ENCODE peak calls at places on chromosomes 11 and 22, in four cellular contexts. O is activated naive CD8-positive, alpha-beta T cell treated with anti-CD3 and anti-CD28 coated beads for 36 hours; L is lower leg skin; H is GM03348. I is an unnamed sample.

GRCh38 chr11:131486100-131486499 is 115.7 kb downstream of the NTM start:
- DNase-seq in O (no peak), L (no peak), H (no peak), I (peak; percentile 40)

GRCh38 chr22:45240810-45241631 is at the start of gene KIAA0930:
- DNase-seq in O (peak; percentile 75), L (peak; percentile 72), H (peak; percentile 99), I (peak; percentile 98)

GRCh38 chr11:74325649-74326645 is 14.5 kb upstream of the P4HA3 start:
- DNase-seq in O (no peak), L (peak; percentile 89), H (peak; percentile 82), I (peak; percentile 90)

GRCh38 chr22:49546811-49547585 is 280.7 kb downstream of the BRD1 start:
- DNase-seq in O (no peak), L (no peak), H (no peak), I (no peak)

GRCh38 chr11:123405123-123405592 is 24.9 kb upstream of the GRAMD1B start:
- DNase-seq in O (no peak), L (no peak), H (no peak), I (no peak)

GRCh38 chr11:134471341-134472187 is 59.5 kb upstream of the B3GAT1 start:
- DNase-seq in O (no peak), L (no peak), H (no peak), I (no peak)

GRCh38 chr22:43151251-43152000 is at the start of gene TSPO:
- DNase-seq in O (peak; percentile 61), L (peak; percentile 59), H (peak; percentile 97), I (peak; percentile 96)

GRCh38 chr11:1450344-1450875 is 36.2 kb downstream of the MOB2 start:
- DNase-seq in O (no peak), L (no peak), H (no peak), I (no peak)

GRCh38 chr11:119803139-119803538 is 74.1 kb upstream of the NECTIN1 start:
- DNase-seq in O (no peak), L (no peak), H (no peak), I (no peak)

GRCh38 chr22:45441158-45441557 is 27.7 kb downstream of the RIBC2 start:
- DNase-seq in O (peak; percentile 18), L (peak; percentile 56), H (peak; percentile 77), I (peak; percentile 78)

GRCh38 chr11:34317038-34317360 is 40.8 kb downstream of the ABTB2 start:
- DNase-seq in O (no peak), L (no peak), H (no peak), I (no peak)

GRCh38 chr11:69939551-69940245 is 120.5 kb upstream of the FGF3 start:
- DNase-seq in O (no peak), L (no peak), H (no peak), I (no peak)

I was measured in AG20443.